ENCODE peak calls at places on chromosomes 1 and 21, in nine cellular contexts. P, O, D, N, W, H, C, A and F are unnamed samples.
A peak's percentile ranks its signal among the peaks of the same experiment; 100 is the strongest.

GRCh38 chr1:208595745-208596144 is 351.6 kb upstream of the PLXNA2 start:
- DNase-seq in H (peak; percentile 8), A (no peak), P (no peak), N (no peak), O (no peak), C (no peak), D (no peak), W (no peak), F (no peak)

GRCh38 chr1:31714442-31715096 is 10.8 kb upstream of the COL16A1 start:
- DNase-seq in H (peak; percentile 50), O (no peak), W (peak; percentile 83), N (no peak), P (no peak), D (peak; percentile 79), C (peak; percentile 28), A (peak; percentile 93), F (peak; percentile 24)

GRCh38 chr1:172918478-172918877 is 132.3 kb downstream of the TNFSF18 start:
- DNase-seq in D (no peak), C (no peak), A (no peak), O (no peak), W (no peak), H (no peak), N (no peak), P (no peak), F (no peak)

GRCh38 chr1:145771056-145771455 is 51.8 kb downstream of the CD160 start:
- DNase-seq in W (no peak), O (no peak), D (no peak), P (no peak), A (no peak), C (no peak), H (no peak), N (no peak), F (no peak)

GRCh38 chr1:6053206-6053546 is 7.5 kb downstream of the KCNAB2 start:
- DNase-seq in W (no peak), D (no peak), C (no peak), P (no peak), N (no peak), A (no peak), O (no peak), H (no peak), F (no peak)

GRCh38 chr1:112868191-112868590 is 87.8 kb downstream of the SLC16A1 start:
- DNase-seq in P (no peak), C (no peak), H (no peak), W (no peak), A (peak; percentile 65), O (no peak), N (no peak), D (no peak), F (no peak)

GRCh38 chr1:110513511-110513910 is 5.5 kb downstream of the KCNA10 start:
- DNase-seq in H (no peak), O (no peak), W (no peak), C (no peak), N (no peak), D (no peak), A (peak; percentile 86), P (no peak), F (no peak)

GRCh38 chr1:155218854-155219591 is 10.5 kb downstream of the MTX1 start:
- DNase-seq in H (peak; percentile 63), P (peak; percentile 71), W (no peak), N (no peak), A (peak; percentile 84), C (no peak), O (no peak), D (peak; percentile 61), F (no peak)

GRCh38 chr21:31557421-31557955 is 102.0 kb upstream of the SOD1 start:
- DNase-seq in A (peak; percentile 80), O (no peak), D (no peak), C (peak; percentile 14), N (no peak), W (no peak), P (no peak), H (no peak), F (no peak)

GRCh38 chr1:229087339-229087738 is 183.6 kb upstream of the RAB4A start:
- DNase-seq in A (no peak), H (no peak), C (no peak), D (no peak), P (no peak), W (peak; percentile 11), O (no peak), N (no peak), F (no peak)

GRCh38 chr1:205430631-205431305 is 8.9 kb upstream of the LEMD1 start:
- DNase-seq in C (peak; percentile 53), W (no peak), P (no peak), O (no peak), H (peak; percentile 38), D (peak; percentile 85), N (peak; percentile 24), A (peak; percentile 75), F (peak; percentile 10)

DNA sequence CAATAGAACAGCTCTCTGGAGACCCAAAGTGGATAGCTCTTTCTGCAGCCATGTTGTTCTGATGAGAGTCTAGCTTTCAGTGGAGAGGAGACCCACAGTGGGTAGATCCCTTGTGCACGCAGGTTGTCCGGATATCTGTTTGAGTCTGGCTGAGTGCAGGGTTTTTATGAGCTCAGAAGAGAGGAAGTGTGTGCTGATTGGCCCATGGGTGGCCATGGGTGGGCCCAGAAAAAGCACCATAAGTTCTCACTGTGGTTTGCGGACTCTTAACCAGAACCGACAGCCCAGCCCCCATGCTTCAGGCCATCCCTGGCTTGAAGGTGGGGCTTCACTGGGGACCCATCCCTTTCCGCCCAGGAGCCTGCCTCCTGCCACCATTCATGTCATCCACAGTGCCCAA is 17.0 kb downstream of the FAM20B start:
- DNase-seq in O (no peak), H (no peak), N (no peak), D (no peak), P (no peak), A (no peak), C (no peak), W (no peak), F (no peak)
- H3K36me3 ChIP-seq in O (no peaks in the 10 kb centered on the region), H (peaks cover 1% of the 10 kb centered on the region), N (no peaks in the 10 kb centered on the region), D (no peaks in the 10 kb centered on the region), P (no peaks in the 10 kb centered on the region), A (no peaks in the 10 kb centered on the region), C (no peaks in the 10 kb centered on the region), W (peaks cover 5% of the 10 kb centered on the region), F (no peaks in the 10 kb centered on the region)

GRCh38 chr1:46280092-46280491 is 23.3 kb downstream of the LRRC41 start:
- DNase-seq in P (no peak), A (no peak), D (no peak), N (no peak), O (no peak), C (no peak), H (no peak), W (no peak), F (no peak)

GRCh38 chr1:46278807-46279206 is 24.6 kb downstream of the LRRC41 start:
- DNase-seq in O (no peak), W (no peak), A (no peak), N (no peak), H (peak; percentile 46), D (no peak), C (no peak), P (no peak), F (no peak)

GRCh38 chr1:46284597-46285564 is 18.5 kb downstream of the LRRC41 start:
- DNase-seq in C (no peak), H (no peak), W (no peak), P (no peak), A (no peak), N (no peak), O (no peak), D (no peak), F (no peak)

GRCh38 chr1:46277658-46278373 is 25.6 kb downstream of the LRRC41 start:
- DNase-seq in D (no peak), C (no peak), O (no peak), P (no peak), H (no peak), W (no peak), A (no peak), N (no peak), F (no peak)

GRCh38 chr1:46281021-46281420 is 22.4 kb downstream of the LRRC41 start:
- DNase-seq in C (no peak), N (no peak), A (no peak), W (no peak), O (no peak), D (no peak), P (no peak), H (no peak), F (no peak)
- H3K36me3 ChIP-seq in C (no peaks in the 10 kb centered on the region), N (peaks cover 19% of the 10 kb centered on the region), A (peaks cover 12% of the 10 kb centered on the region), W (peaks cover 41% of the 10 kb centered on the region), O (peaks cover 21% of the 10 kb centered on the region), D (peaks cover 87% of the 10 kb centered on the region), P (peaks cover 48% of the 10 kb centered on the region), H (peaks cover 23% of the 10 kb centered on the region), F (peaks cover 32% of the 10 kb centered on the region)

GRCh38 chr1:165900576-165901380 is 73.4 kb downstream of the UCK2 start:
- DNase-seq in A (peak; percentile 44), D (no peak), P (no peak), H (peak; percentile 76), N (no peak), C (no peak), W (no peak), O (no peak), F (no peak)

GRCh38 chr1:165899461-165899941 is 72.1 kb downstream of the UCK2 start:
- DNase-seq in N (no peak), W (no peak), H (peak; percentile 55), D (no peak), C (no peak), A (no peak), O (no peak), P (no peak), F (no peak)

GRCh38 chr1:165904948-165905347 is 77.5 kb downstream of the UCK2 start:
- DNase-seq in A (no peak), P (no peak), C (no peak), O (no peak), N (no peak), W (no peak), H (no peak), D (no peak), F (no peak)

GRCh38 chr1:165903672-165904071 is 76.3 kb downstream of the UCK2 start:
- DNase-seq in A (no peak), W (no peak), N (no peak), D (no peak), C (no peak), P (no peak), O (no peak), H (peak; percentile 97), F (no peak)

DNA sequence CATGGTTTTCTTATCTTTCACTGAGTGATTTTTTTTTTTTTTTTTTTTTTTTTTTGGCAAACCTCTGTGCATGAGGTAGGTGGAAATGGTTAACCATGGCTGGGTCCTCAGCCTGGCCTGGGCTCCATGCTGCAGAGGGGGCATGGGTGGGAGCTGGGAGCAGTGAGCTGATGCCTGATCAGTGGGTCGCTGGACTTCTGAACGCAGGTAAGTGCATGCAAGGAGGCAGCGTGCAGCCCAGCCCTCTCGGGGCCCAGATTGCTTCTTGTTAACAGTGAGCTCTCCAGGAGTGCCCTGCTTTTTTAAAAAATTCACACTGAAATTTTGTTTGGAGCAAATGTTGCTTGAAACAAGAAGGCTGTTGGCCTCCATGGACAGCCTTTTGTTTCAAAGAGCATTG is 75.2 kb downstream of the UCK2 start:
- DNase-seq in N (no peak), A (no peak), W (no peak), P (no peak), H (no peak), C (no peak), D (no peak), O (no peak), F (no peak)
- H3K36me3 ChIP-seq in N (no peaks in the 10 kb centered on the region), A (peaks cover 2% of the 10 kb centered on the region), W (no peaks in the 10 kb centered on the region), P (peaks cover 46% of the 10 kb centered on the region), H (peaks cover 16% of the 10 kb centered on the region), C (no peaks in the 10 kb centered on the region), D (peaks cover 74% of the 10 kb centered on the region), O (no peaks in the 10 kb centered on the region), F (peaks cover 10% of the 10 kb centered on the region)

DNA sequence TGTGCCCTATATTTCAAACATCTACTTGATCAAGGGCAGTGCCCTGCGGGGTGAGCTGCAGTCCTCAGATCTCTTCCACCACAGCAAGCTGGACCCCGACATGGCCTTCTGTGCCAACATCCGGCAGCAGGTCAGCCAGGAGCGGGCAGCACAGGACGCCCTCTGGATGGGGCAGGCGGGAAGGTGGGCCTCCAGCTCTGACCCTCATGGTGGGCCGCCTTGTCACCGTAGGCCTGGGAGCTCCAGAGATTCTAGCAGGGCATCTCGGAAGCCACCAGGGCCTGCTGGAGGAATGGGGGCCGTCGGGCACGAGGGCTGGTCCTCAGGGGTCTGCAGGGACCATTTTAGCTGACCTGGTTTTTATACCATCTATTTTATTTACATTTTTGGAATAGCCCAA is 15.6 kb upstream of the MFN2 start:
- DNase-seq in N (no peak), W (no peak), O (no peak), D (no peak), H (no peak), C (no peak), A (no peak), P (no peak), F (no peak)
- H3K36me3 ChIP-seq in N (no peaks in the 10 kb centered on the region), W (peaks cover 40% of the 10 kb centered on the region), O (peaks cover 19% of the 10 kb centered on the region), D (peaks cover 38% of the 10 kb centered on the region), H (peaks cover 21% of the 10 kb centered on the region), C (no peaks in the 10 kb centered on the region), A (peaks cover 16% of the 10 kb centered on the region), P (peaks cover 33% of the 10 kb centered on the region), F (no peaks in the 10 kb centered on the region)